ENCODE peak calls at places on chromosomes 4 and X, in seven cellular contexts. O is HCT116, U is IMR-90, G is neural progenitor cell, V is GM12878, W is mammary epithelial cell, I is endothelial cell of umbilical vein. X is an unnamed sample.

GRCh38 chr4:106126062-106126461 is 189.9 kb downstream of the TBCK start:
- DNase-seq in I (no peak), V (no peak), U (no peak), G (no peak), O (no peak), W (no peak), X (no peak)

GRCh38 chr4:94399721-94400120 is 52.0 kb upstream of the PDLIM5 start:
- DNase-seq in I (no peak), W (no peak), G (no peak), V (no peak), U (no peak), O (no peak), X (no peak)

GRCh38 chrX:29617276-29617675 is 598.1 kb upstream of the MAGEB2 start:
- DNase-seq in I (no peak), U (peak), V (no peak), O (no peak), G (no peak), W (peak), X (peak)

GRCh38 chr4:7651461-7651921 is 216.8 kb upstream of the PSAPL1 start:
- DNase-seq in I (no peak), U (peak), G (peak), W (peak), O (no peak), V (no peak), X (peak)

GRCh38 chr4:108036252-108036651 is 46.6 kb downstream of the HADH start:
- DNase-seq in O (no peak), U (no peak), I (no peak), G (no peak), V (no peak), W (no peak), X (no peak)

GRCh38 chrX:140180585-140180984 is 215.3 kb upstream of the CXorf66 start:
- DNase-seq in V (no peak), U (peak), G (no peak), I (no peak), O (no peak), W (peak), X (peak)

GRCh38 chr4:52945982-52946381 is 83.9 kb downstream of the RASL11B start:
- DNase-seq in U (no peak), V (no peak), I (no peak), O (no peak), G (no peak), W (no peak), X (no peak)

GRCh38 chrX:50609796-50610195 is 139.2 kb upstream of the DGKK start:
- DNase-seq in U (peak), G (no peak), O (no peak), I (peak), V (no peak), W (peak), X (peak)

GRCh38 chrX:154714925-154715324 is 36.0 kb downstream of the GAB3 start:
- DNase-seq in V (no peak), W (no peak), G (peak), U (peak), O (peak), I (peak), X (no peak)

GRCh38 chr4:147927377-147928137 is 195.7 kb downstream of the ARHGAP10 start:
- DNase-seq in O (no peak), G (no peak), U (peak), I (peak), V (no peak), W (no peak), X (peak)

GRCh38 chr4:34824515-34824914 is 1419.8 kb downstream of the ARAP2 start:
- DNase-seq in U (no peak), V (no peak), I (no peak), G (no peak), O (no peak), W (no peak), X (no peak)

GRCh38 chrX:113512700-113513395 is 672.2 kb upstream of the AMOT start:
- DNase-seq in W (peak), U (peak), O (peak), I (peak), V (no peak), G (no peak), X (peak)

GRCh38 chrX:9560219-9560618 is 95.4 kb downstream of the TBL1X start:
- DNase-seq in U (no peak), W (no peak), I (no peak), G (no peak), V (no peak), O (no peak), X (no peak)

GRCh38 chr4:7286170-7286569 is 93.8 kb downstream of the SORCS2 start:
- DNase-seq in W (no peak), G (no peak), V (no peak), I (no peak), O (no peak), U (no peak), X (no peak)

GRCh38 chr4:48388504-48389154 is 47.3 kb downstream of the SLAIN2 start:
- DNase-seq in I (no peak), G (no peak), V (no peak), U (peak), O (no peak), W (no peak), X (peak)

GRCh38 chrX:52416816-52417215 is 48.0 kb downstream of the XAGE2 start:
- DNase-seq in O (no peak), I (no peak), W (no peak), G (no peak), U (no peak), V (no peak), X (no peak)

GRCh38 chrX:56978172-56978571 is 17.2 kb downstream of the SPIN3 start:
- DNase-seq in W (peak), O (peak), I (peak), U (peak), G (peak), V (peak), X (peak)

GRCh38 chrX:150546711-150547153 is 21.7 kb upstream of the MTM1 start:
- DNase-seq in O (no peak), W (no peak), I (no peak), U (no peak), V (no peak), G (no peak), X (no peak)

GRCh38 chr4:75547647-75548387 is 8.0 kb upstream of the ODAPH start:
- DNase-seq in U (peak), I (no peak), W (no peak), O (no peak), G (no peak), V (no peak), X (peak)

GRCh38 chr4:7256989-7257810 is 64.9 kb downstream of the SORCS2 start:
- DNase-seq in U (no peak), V (no peak), G (no peak), O (no peak), I (no peak), W (no peak), X (peak)

GRCh38 chr4:87882321-87882720 is 49.6 kb downstream of the MEPE start:
- DNase-seq in U (no peak), G (no peak), O (no peak), I (peak), W (no peak), V (no peak), X (peak)

GRCh38 chr4:182318256-182318655 is 75.1 kb downstream of the TENM3 start:
- DNase-seq in W (no peak), V (no peak), G (no peak), I (no peak), U (peak), O (no peak), X (no peak)

GRCh38 chr4:24322517-24322916 is 261.8 kb downstream of the DHX15 start:
- DNase-seq in G (no peak), V (no peak), W (no peak), U (peak), O (no peak), I (no peak), X (peak)

GRCh38 chr4:42284030-42284429 is 113.3 kb upstream of the SHISA3 start:
- DNase-seq in U (no peak), W (no peak), O (no peak), V (no peak), I (no peak), G (no peak), X (no peak)

GRCh38 chr4:87144346-87144745 is 76.1 kb downstream of the KLHL8 start:
- DNase-seq in G (no peak), O (no peak), W (no peak), U (no peak), V (no peak), I (no peak), X (peak)

GRCh38 chr4:181962321-181962720 is 280.9 kb upstream of the TENM3 start:
- DNase-seq in O (no peak), G (no peak), V (no peak), I (no peak), U (no peak), W (no peak), X (no peak)

GRCh38 chr4:176084769-176085168 is 19.1 kb downstream of the WDR17 start:
- DNase-seq in W (no peak), U (no peak), G (no peak), V (no peak), O (no peak), I (no peak), X (no peak)

GRCh38 chr4:1512738-1513660 is 106.8 kb upstream of the NKX1-1 start:
- DNase-seq in V (no peak), I (peak), O (peak), W (no peak), G (peak), U (no peak), X (no peak)

GRCh38 chr4:7396186-7396585 is 38.5 kb downstream of the PSAPL1 start:
- DNase-seq in I (no peak), G (no peak), U (no peak), O (no peak), V (no peak), W (no peak), X (no peak)

GRCh38 chr4:80475781-80476180 is 140.3 kb downstream of the CFAP299 start:
- DNase-seq in W (no peak), U (no peak), O (no peak), G (no peak), I (no peak), V (no peak), X (peak)

GRCh38 chrX:124414281-124414680 is 67.9 kb downstream of the SH2D1A start:
- DNase-seq in U (no peak), W (no peak), G (no peak), I (no peak), O (no peak), V (no peak), X (no peak)

GRCh38 chr4:165403667-165404066 is 24.9 kb downstream of the CPE start:
- DNase-seq in U (no peak), W (no peak), I (no peak), G (no peak), O (no peak), V (no peak), X (no peak)

GRCh38 chr4:8438743-8439142 is 1.8 kb downstream of the ACOX3 start:
- DNase-seq in V (no peak), O (no peak), I (peak), W (no peak), U (no peak), G (no peak), X (peak)

DNA sequence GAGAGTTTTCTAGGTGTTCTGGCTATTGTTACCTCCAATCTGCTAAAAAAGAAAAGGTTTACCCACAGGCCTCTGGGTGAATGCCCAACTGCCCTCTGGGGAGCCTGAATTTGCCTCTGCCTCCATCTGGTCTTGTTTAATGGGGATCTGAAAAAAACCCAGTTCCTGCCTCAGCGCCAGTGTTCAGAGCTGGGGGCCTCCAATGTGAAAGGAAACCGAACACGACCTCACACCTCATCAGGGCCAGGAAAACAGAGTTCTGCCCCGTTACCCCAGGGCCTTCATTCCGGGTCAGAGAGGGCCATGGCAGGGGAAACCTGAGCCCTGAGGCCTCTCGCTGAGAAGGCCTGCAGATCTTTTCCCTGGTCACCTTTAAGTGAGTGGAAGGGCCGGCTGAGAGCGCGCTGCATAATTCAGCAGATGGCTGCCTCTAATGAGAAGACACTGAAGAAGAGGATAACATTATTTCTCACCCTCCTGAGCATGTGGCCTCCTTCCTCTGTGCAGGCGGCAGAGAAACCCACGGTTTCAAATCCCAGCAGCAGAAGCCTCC is 6.8 kb downstream of the SEPTIN6 start:
- DNase-seq in U (no peak), V (peak), W (no peak), G (no peak), O (no peak), I (no peak), X (peak)
- H3K9ac ChIP-seq in U (peak), V (peak), W (no peak), G (no peak), O (no peak), I (peak), X (no peak)

DNA sequence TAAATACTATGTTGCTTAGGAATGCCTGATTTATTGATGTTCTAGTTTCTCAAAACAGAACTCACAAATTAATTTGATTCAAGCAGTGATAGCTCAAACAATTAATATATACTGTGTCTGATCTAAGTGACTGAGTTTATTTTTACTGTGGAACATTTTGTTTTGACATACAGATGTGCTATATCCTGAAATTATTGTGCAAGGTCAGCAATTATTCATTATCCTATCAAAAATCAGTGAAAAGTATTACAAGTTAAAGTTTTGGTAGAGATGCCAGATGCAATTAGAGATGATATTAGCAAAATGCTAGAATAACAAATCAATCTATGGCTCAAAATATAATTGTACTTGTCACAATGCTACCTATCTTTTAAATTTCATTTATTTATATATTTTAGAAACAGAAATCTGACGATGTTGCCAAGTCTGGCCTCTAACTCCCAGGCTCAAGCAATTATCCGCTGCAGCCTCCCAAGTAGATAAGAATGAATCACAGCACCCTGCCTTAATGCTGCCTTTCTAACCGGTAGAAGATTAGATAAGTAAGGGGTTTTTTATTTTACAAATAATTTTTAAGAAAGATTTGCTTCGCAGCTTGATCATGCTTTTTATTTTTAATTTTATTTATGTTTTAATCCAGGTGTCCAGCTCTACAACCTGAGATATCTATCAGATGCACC is 825.5 kb upstream of the NDST4 start:
- DNase-seq in O (no peak), W (no peak), G (no peak), U (no peak), I (no peak), V (no peak), X (no peak)
- H3K4me3 ChIP-seq in O (no peak), W (no peak), G (no peak), U (no peak), I (no peak), V (no peak), X (no peak)

GRCh38 chrX:19750028-19750786 is 137.2 kb downstream of the SH3KBP1 start:
- DNase-seq in O (no peak), V (peak), I (no peak), G (no peak), W (no peak), U (no peak), X (no peak)

GRCh38 chrX:19752043-19752442 is 135.4 kb downstream of the SH3KBP1 start:
- DNase-seq in U (no peak), W (no peak), O (no peak), I (no peak), G (no peak), V (no peak), X (no peak)

GRCh38 chrX:19748898-19749680 is 138.3 kb downstream of the SH3KBP1 start:
- DNase-seq in W (no peak), I (no peak), O (no peak), U (no peak), V (no peak), G (no peak), X (no peak)

GRCh38 chrX:19753368-19753767 is 134.0 kb downstream of the SH3KBP1 start:
- DNase-seq in I (no peak), G (no peak), V (no peak), W (no peak), U (no peak), O (no peak), X (no peak)

GRCh38 chrX:19751068-19751467 is 136.3 kb downstream of the SH3KBP1 start:
- DNase-seq in O (no peak), U (no peak), I (no peak), G (peak), V (no peak), W (no peak), X (no peak)
- H2AFZ ChIP-seq in O (no peak), U (no peak), I (no peak), G (no peak), V (no peak), W (no peak), X (no peak)

GRCh38 chrX:39174761-39175417 is 373.6 kb downstream of the MID1IP1 start:
- DNase-seq in I (peak), G (no peak), O (no peak), V (no peak), W (no peak), U (no peak), X (no peak)
- H3K9ac ChIP-seq in I (no peak), G (no peak), O (no peak), V (no peak), W (no peak), U (no peak), X (no peak)

GRCh38 chrX:119990409-119990994 is 47.0 kb upstream of the NKAP start:
- DNase-seq in U (no peak), W (no peak), G (peak), O (no peak), I (no peak), V (no peak), X (no peak)
- H3K4me3 ChIP-seq in U (no peak), W (peak), G (peak), O (no peak), I (no peak), V (peak), X (no peak)

DNA sequence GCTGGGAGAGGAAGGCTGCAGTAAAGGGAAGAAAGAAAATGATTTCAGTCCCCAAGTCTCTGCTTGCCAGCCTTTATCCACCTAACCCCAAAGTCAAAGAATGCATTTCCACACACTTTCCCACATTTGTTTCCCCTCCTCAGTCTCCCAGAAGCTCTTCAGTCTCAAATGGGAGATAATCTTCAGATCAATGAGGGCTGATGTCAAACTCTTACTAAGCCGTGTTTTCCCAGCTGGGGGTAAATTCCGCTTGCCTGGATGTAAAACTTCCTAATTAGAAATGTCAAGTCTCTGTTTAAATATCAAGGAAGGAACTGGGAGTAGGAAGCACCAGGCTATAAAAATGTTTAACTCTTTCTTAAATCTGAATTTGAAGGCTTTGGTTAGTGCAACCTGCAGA is 601.3 kb upstream of the ACTRT1 start:
- DNase-seq in U (no peak), O (no peak), I (no peak), V (no peak), W (no peak), G (peak), X (no peak)
- H2AFZ ChIP-seq in U (no peak), O (no peak), I (no peak), V (no peak), W (no peak), G (no peak), X (no peak)

DNA sequence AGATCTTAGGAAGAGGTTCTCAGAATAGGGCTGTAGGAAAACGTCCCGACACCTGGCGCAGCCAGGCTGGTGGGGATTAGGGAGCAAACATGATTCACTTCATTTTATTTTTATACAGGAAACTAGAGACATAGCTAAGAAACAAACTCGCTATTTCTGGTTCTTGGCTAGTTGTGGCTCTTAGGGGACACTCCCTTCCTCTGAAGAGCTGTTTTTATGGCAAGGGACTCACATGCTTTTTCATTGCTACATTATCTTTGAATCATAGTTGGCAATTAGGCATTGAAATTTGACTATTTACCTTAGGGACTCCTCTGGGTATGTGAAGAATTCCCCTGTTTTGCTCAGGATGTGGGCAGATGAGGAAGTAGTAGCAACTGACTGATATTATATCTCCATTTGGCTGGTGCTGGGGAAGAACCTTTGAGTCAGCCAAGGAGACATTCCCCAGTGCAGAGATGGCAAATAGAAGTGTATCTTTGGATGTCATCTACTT is 174.5 kb downstream of the SMIM20 start:
- DNase-seq in V (peak), U (peak), G (no peak), I (no peak), W (peak), O (no peak), X (peak)
- H3K9ac ChIP-seq in V (no peak), U (no peak), G (no peak), I (no peak), W (no peak), O (no peak), X (no peak)

GRCh38 chr4:151429957-151430548 is 21.1 kb downstream of the FHIP1A start:
- DNase-seq in O (no peak), U (no peak), W (no peak), V (no peak), G (no peak), I (no peak), X (peak)
- H3K4me3 ChIP-seq in O (no peak), U (no peak), W (no peak), V (no peak), G (no peak), I (no peak), X (no peak)

GRCh38 chr4:99321241-99322191 is at the start of gene ADH1B:
- DNase-seq in U (no peak), G (peak), V (no peak), I (no peak), W (no peak), O (no peak), X (no peak)

GRCh38 chr4:99315839-99316238 is 5.4 kb downstream of the ADH1B start:
- DNase-seq in G (no peak), I (no peak), W (no peak), O (no peak), U (no peak), V (no peak), X (no peak)

GRCh38 chr4:99317354-99317753 is 3.8 kb downstream of the ADH1B start:
- DNase-seq in U (no peak), G (no peak), V (no peak), W (no peak), I (no peak), O (no peak), X (no peak)
- H2AFZ ChIP-seq in U (no peak), G (no peak), V (no peak), W (no peak), I (no peak), O (no peak), X (peak)

X was measured in fibroblast of lung.